ENCODE peak calls at places on chromosomes 2 and 18, in five cellular contexts. One of them, this sample, is unnamed.

GRCh38 chr2:217714268-217714643 is 288.5 kb downstream of the TNS1 start:
- DNase-seq in GM03348: peak; percentile 51
- DNase-seq in testis: peak; percentile 62
- DNase-seq in Caki2: no peak
- DNase-seq in T-helper 17 cell: no peak
- DNase-seq in this sample: no peak

GRCh38 chr2:12227941-12228608 is 481.6 kb downstream of the LPIN1 start:
- DNase-seq in GM03348: peak; percentile 36
- DNase-seq in testis: no peak
- DNase-seq in Caki2: no peak
- DNase-seq in T-helper 17 cell: no peak
- DNase-seq in this sample: peak; percentile 15

GRCh38 chr2:21358971-21359370 is 235.2 kb downstream of the TDRD15 start:
- DNase-seq in GM03348: no peak
- DNase-seq in testis: no peak
- DNase-seq in Caki2: no peak
- DNase-seq in T-helper 17 cell: no peak
- DNase-seq in this sample: no peak

GRCh38 chr2:236859896-236860295 is 225.8 kb upstream of the COPS8 start:
- DNase-seq in GM03348: no peak
- DNase-seq in testis: no peak
- DNase-seq in Caki2: no peak
- DNase-seq in T-helper 17 cell: no peak
- DNase-seq in this sample: no peak

GRCh38 chr18:42363446-42363845 is 408.4 kb downstream of the PIK3C3 start:
- DNase-seq in GM03348: no peak
- DNase-seq in testis: no peak
- DNase-seq in Caki2: no peak
- DNase-seq in T-helper 17 cell: no peak
- DNase-seq in this sample: no peak

GRCh38 chr2:10626837-10627236 is 62.9 kb downstream of the NOL10 start:
- DNase-seq in GM03348: no peak
- DNase-seq in testis: no peak
- DNase-seq in Caki2: no peak
- DNase-seq in T-helper 17 cell: no peak
- DNase-seq in this sample: no peak

GRCh38 chr18:34467059-34467458 is 242.3 kb upstream of the NOL4 start:
- DNase-seq in GM03348: no peak
- DNase-seq in testis: no peak
- DNase-seq in Caki2: no peak
- DNase-seq in T-helper 17 cell: no peak
- DNase-seq in this sample: no peak

GRCh38 chr18:8831531-8831930 is 126.2 kb downstream of the MTCL1 start:
- DNase-seq in GM03348: no peak
- DNase-seq in testis: no peak
- DNase-seq in Caki2: no peak
- DNase-seq in T-helper 17 cell: no peak
- DNase-seq in this sample: no peak